ENCODE peak calls at places on chromosomes 6 and 20, in four cellular contexts. V, W, S and Z are unnamed samples.

GRCh38 chr20:50303573-50304500 is 113.2 kb downstream of the CEBPB start:
- DNase-seq in S (peak; percentile 85), V (no peak), W (no peak), Z (peak; percentile 20)

GRCh38 chr6:15966000-15966399 is 162.9 kb upstream of the MYLIP start:
- DNase-seq in W (no peak), S (no peak), V (no peak), Z (no peak)

GRCh38 chr20:18585134-18585533 is 2.7 kb upstream of the DTD1 start:
- DNase-seq in W (peak; percentile 46), S (peak; percentile 64), V (peak; percentile 94), Z (peak; percentile 77)

GRCh38 chr6:163661271-163661671 is 246.8 kb downstream of the QKI start:
- DNase-seq in V (no peak), W (no peak), S (no peak), Z (no peak)

GRCh38 chr6:17729223-17730077 is 22.7 kb upstream of the NUP153 start:
- DNase-seq in S (no peak), W (no peak), V (peak; percentile 6), Z (no peak)

GRCh38 chr6:106847116-106847515 is 127.4 kb downstream of the CD24 start:
- DNase-seq in W (no peak), V (peak; percentile 38), S (no peak), Z (no peak)

GRCh38 chr6:137277971-137278602 is 58.9 kb upstream of the IFNGR1 start:
- DNase-seq in W (peak; percentile 58), V (peak; percentile 95), S (peak; percentile 84), Z (peak; percentile 58)

GRCh38 chr6:112231609-112232060 is 22.7 kb downstream of the LAMA4 start:
- DNase-seq in W (no peak), S (peak; percentile 49), V (no peak), Z (no peak)

GRCh38 chr6:47174502-47175023 is 132.4 kb upstream of the ADGRF1 start:
- DNase-seq in W (no peak), S (no peak), V (no peak), Z (no peak)

GRCh38 chr6:168699631-168700315 is 258.8 kb downstream of the SMOC2 start:
- DNase-seq in W (no peak), S (no peak), V (no peak), Z (no peak)

GRCh38 chr6:105844275-105844848 is 241.8 kb upstream of the PRDM1 start:
- DNase-seq in W (no peak), V (peak; percentile 40), S (peak; percentile 28), Z (peak; percentile 32)

GRCh38 chr20:48679603-48680002 is 148.2 kb downstream of the PREX1 start:
- DNase-seq in S (no peak), W (no peak), V (peak; percentile 59), Z (peak; percentile 85)

GRCh38 chr6:93468291-93468690 is 48.9 kb upstream of the EPHA7 start:
- DNase-seq in V (peak; percentile 39), S (no peak), W (peak; percentile 3), Z (no peak)

GRCh38 chr6:10578718-10579117 is 57.6 kb downstream of the GCNT2 start:
- DNase-seq in S (no peak), W (no peak), V (no peak), Z (no peak)

GRCh38 chr20:62049342-62050165 is 16.1 kb downstream of the TAF4 start:
- DNase-seq in V (no peak), S (no peak), W (no peak), Z (no peak)

GRCh38 chr6:149138699-149139294 is 178.7 kb upstream of the TAB2 start:
- DNase-seq in W (no peak), S (no peak), V (peak; percentile 13), Z (no peak)
- H3K56ac ChIP-seq in W (no peak overlapping the region), S (no peak overlapping the region), V (no peak overlapping the region), Z (no peak overlapping the region)

GRCh38 chr6:30323806-30324205 is 2.9 kb upstream of the TRIM39 start:
- DNase-seq in S (no peak), W (no peak), V (no peak), Z (no peak)
- H4K5ac ChIP-seq in S (no peak overlapping the region), W (no peak overlapping the region), V (no peak overlapping the region), Z (no peak overlapping the region)

GRCh38 chr6:124958759-124959354 is 3.4 kb upstream of the RNF217 start:
- DNase-seq in S (peak; percentile 52), V (no peak), W (no peak), Z (no peak)
- H3K4me2 ChIP-seq in S (no peak overlapping the region), V (no peak overlapping the region), W (no peak overlapping the region), Z (no peak overlapping the region)

GRCh38 chr6:98764378-98764911 is 69.9 kb upstream of the POU3F2 start:
- DNase-seq in W (no peak), V (no peak), S (peak; percentile 0), Z (no peak)
- H3K56ac ChIP-seq in W (no peak overlapping the region), V (no peak overlapping the region), S (no peak overlapping the region), Z (no peak overlapping the region)

DNA sequence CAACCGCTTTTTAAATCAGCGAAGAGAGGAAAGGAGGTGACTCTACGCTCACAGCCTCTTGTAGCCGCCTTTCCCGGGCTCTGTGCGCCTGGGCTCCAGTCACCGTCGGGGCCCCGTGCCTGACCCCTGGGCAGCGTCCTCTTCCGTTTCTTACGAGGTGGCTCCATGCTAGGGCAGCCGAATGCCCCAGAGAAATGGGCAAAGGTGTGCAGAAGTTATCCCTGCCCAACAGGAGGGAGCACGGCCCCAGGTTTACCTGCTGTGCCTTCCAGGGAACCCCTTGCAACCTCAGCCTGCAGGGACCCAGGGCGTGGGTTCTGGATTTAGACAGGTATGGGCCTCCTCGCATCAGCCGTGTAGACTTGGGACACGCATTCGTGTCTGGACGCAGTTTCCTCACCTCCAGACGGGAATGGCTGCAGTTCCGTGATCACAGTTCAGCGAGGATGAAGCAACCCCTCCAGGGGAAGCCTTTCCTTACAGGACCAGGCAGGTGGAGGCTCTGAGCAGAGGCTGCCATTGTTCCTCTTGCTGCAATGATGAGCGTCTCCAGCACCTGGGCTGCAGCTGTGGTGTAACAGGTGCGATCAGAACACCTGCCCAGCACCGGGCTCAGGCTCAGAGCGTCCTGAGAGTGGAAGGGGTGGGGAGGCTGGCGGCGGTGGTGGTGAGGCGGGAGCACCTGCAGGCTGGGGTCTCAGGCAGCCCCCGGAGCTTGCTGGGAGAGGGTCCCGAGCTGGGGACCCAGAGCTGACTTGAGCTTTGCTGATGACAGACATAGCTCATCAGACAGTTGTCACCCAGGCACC is 81.3 kb upstream of the BHLHE23 start:
- DNase-seq in W (no peak), V (no peak), S (no peak), Z (peak; percentile 23)
- H4K5ac ChIP-seq in W (no peak overlapping the region), V (no peak overlapping the region), S (no peak overlapping the region), Z (no peak overlapping the region)

GRCh38 chr20:32336918-32337347 is 21.2 kb upstream of the ASXL1 start:
- DNase-seq in S (peak; percentile 54), W (no peak), V (peak; percentile 54), Z (no peak)
- H3K4me2 ChIP-seq in S (no peak overlapping the region), W (no peak overlapping the region), V (no peak overlapping the region), Z (no peak overlapping the region)

GRCh38 chr6:34571388-34571787 is 15.3 kb upstream of the SPDEF start:
- DNase-seq in S (no peak), W (no peak), V (no peak), Z (no peak)
- H3K56ac ChIP-seq in S (no peak overlapping the region), W (no peak overlapping the region), V (no peak overlapping the region), Z (no peak overlapping the region)